ENCODE peak calls at places on chromosomes 11 and 22, in six cellular contexts. T, P, O, A, Y and D are unnamed samples.

GRCh38 chr11:124865902-124866851 is 945 bp downstream of the ROBO3 start:
- DNase-seq in T (peak; percentile 15), O (peak; percentile 64), Y (no peak), A (peak; percentile 70), P (no peak), D (peak; percentile 39)

GRCh38 chr11:11558352-11558751 is 63.5 kb downstream of the GALNT18 start:
- DNase-seq in O (no peak), A (no peak), P (no peak), T (no peak), Y (no peak), D (no peak)

GRCh38 chr11:128713595-128713994 is 19.7 kb downstream of the FLI1 start:
- DNase-seq in T (no peak), P (no peak), A (peak; percentile 84), Y (no peak), O (no peak), D (peak; percentile 56)

GRCh38 chr22:46815896-46816721 is 53.7 kb downstream of the TBC1D22A start:
- DNase-seq in A (peak; percentile 19), O (no peak), T (peak; percentile 66), Y (no peak), P (no peak), D (peak; percentile 55)

GRCh38 chr11:125245299-125245698 is 80.7 kb downstream of the PKNOX2 start:
- DNase-seq in Y (no peak), T (peak; percentile 4), O (no peak), P (no peak), A (no peak), D (no peak)

GRCh38 chr11:20599424-20600346 is at the start of gene SLC6A5:
- DNase-seq in P (peak; percentile 49), A (peak; percentile 66), T (peak; percentile 19), O (peak; percentile 90), Y (peak; percentile 85), D (peak; percentile 19)

GRCh38 chr11:78190871-78191538 is 2.3 kb downstream of the USP35 start:
- DNase-seq in A (no peak), P (no peak), T (no peak), O (no peak), Y (no peak), D (no peak)

GRCh38 chr11:60887531-60887930 is 18.9 kb downstream of the PRPF19 start:
- DNase-seq in T (peak; percentile 61), O (peak; percentile 58), Y (peak; percentile 24), P (no peak), A (peak; percentile 47), D (peak; percentile 63)

GRCh38 chr11:575324-575995 is 810 bp upstream of the PHRF1 start:
- DNase-seq in T (no peak), Y (peak; percentile 75), A (peak; percentile 85), O (no peak), P (no peak), D (peak; percentile 55)

GRCh38 chr11:18472587-18472986 is 16.9 kb downstream of the LDHAL6A start:
- DNase-seq in P (no peak), O (no peak), Y (no peak), T (no peak), A (no peak), D (no peak)

GRCh38 chr22:24474221-24474620 is 20.9 kb upstream of the UPB1 start:
- DNase-seq in P (no peak), Y (no peak), A (peak; percentile 40), T (peak; percentile 92), O (no peak), D (peak; percentile 89)

GRCh38 chr11:11978792-11979486 is 29.5 kb downstream of the DKK3 start:
- DNase-seq in T (peak; percentile 80), P (no peak), A (no peak), Y (no peak), O (peak; percentile 28), D (peak; percentile 88)

GRCh38 chr11:110777765-110778164 is 65.5 kb upstream of the ARHGAP20 start:
- DNase-seq in P (no peak), T (peak; percentile 87), A (no peak), Y (no peak), O (no peak), D (peak; percentile 55)

GRCh38 chr11:2792376-2793250 is 92.8 kb upstream of the KCNQ1OT1 start:
- DNase-seq in P (no peak), A (no peak), O (peak; percentile 28), T (no peak), Y (no peak), D (no peak)

GRCh38 chr11:124788521-124788920 is 11.7 kb downstream of the MSANTD2 start:
- DNase-seq in Y (no peak), O (no peak), T (peak; percentile 26), A (no peak), P (no peak), D (no peak)

GRCh38 chr11:78069465-78069864 is 5.8 kb downstream of the THRSP start:
- DNase-seq in P (no peak), O (no peak), Y (no peak), T (no peak), A (no peak), D (peak; percentile 57)

GRCh38 chr11:74321487-74322188 is 10.2 kb upstream of the P4HA3 start:
- DNase-seq in A (peak; percentile 62), P (no peak), T (peak; percentile 65), Y (no peak), O (no peak), D (no peak)

GRCh38 chr11:87265132-87265531 is 227.4 kb downstream of the TMEM135 start:
- DNase-seq in T (peak; percentile 71), P (no peak), O (no peak), A (no peak), Y (no peak), D (no peak)

GRCh38 chr22:21947040-21948014 is 5.3 kb downstream of the PPM1F start:
- DNase-seq in A (peak; percentile 13), O (peak; percentile 57), Y (peak; percentile 29), T (peak; percentile 71), P (no peak), D (peak; percentile 70)

GRCh38 chr22:40525250-40525884 is 111.2 kb downstream of the MRTFA start:
- DNase-seq in Y (no peak), T (peak; percentile 46), P (no peak), A (peak; percentile 70), O (peak; percentile 43), D (peak; percentile 45)

GRCh38 chr11:73121692-73122091 is 20.4 kb downstream of the FCHSD2 start:
- DNase-seq in T (no peak), P (no peak), A (peak; percentile 64), Y (no peak), O (no peak), D (no peak)

GRCh38 chr11:94897330-94897768 is 76.0 kb downstream of the CWC15 start:
- DNase-seq in T (peak; percentile 45), P (no peak), O (peak; percentile 56), A (peak; percentile 78), Y (peak; percentile 37), D (peak; percentile 66)

GRCh38 chr22:29385748-29386147 is 2.6 kb downstream of the AP1B1 start:
- DNase-seq in A (no peak), T (no peak), Y (no peak), P (no peak), O (no peak), D (no peak)

GRCh38 chr11:44766972-44767278 is 40.2 kb downstream of the TSPAN18 start:
- DNase-seq in O (peak; percentile 24), T (peak; percentile 34), P (no peak), Y (no peak), A (no peak), D (peak; percentile 94)

GRCh38 chr11:44767421-44767820 is 40.7 kb downstream of the TSPAN18 start:
- DNase-seq in T (peak; percentile 64), A (peak; percentile 23), P (no peak), O (no peak), Y (no peak), D (peak; percentile 43)

GRCh38 chr11:44773351-44773965 is 46.7 kb downstream of the TSPAN18 start:
- DNase-seq in P (no peak), O (peak; percentile 8), T (peak; percentile 20), A (no peak), Y (no peak), D (no peak)

GRCh38 chr11:44771252-44771734 is 44.5 kb downstream of the TSPAN18 start:
- DNase-seq in Y (no peak), T (no peak), P (no peak), A (no peak), O (no peak), D (no peak)

GRCh38 chr11:44770401-44770800 is 43.6 kb downstream of the TSPAN18 start:
- DNase-seq in P (no peak), O (peak; percentile 12), T (no peak), Y (no peak), A (no peak), D (no peak)
- H3K14ac ChIP-seq in P (no peak overlapping the region), O (no peak overlapping the region), T (no peak overlapping the region), Y (no peak overlapping the region), A (no peak overlapping the region), D (no peak overlapping the region)

GRCh38 chr11:76155455-76156232 is 50.7 kb downstream of the WNT11 start:
- DNase-seq in A (peak; percentile 73), O (no peak), Y (no peak), T (no peak), P (no peak), D (no peak)

GRCh38 chr11:76153609-76153949 is 52.7 kb downstream of the WNT11 start:
- DNase-seq in T (peak; percentile 40), O (no peak), P (no peak), Y (no peak), A (peak; percentile 98), D (peak; percentile 35)

GRCh38 chr11:76151561-76152085 is 54.7 kb downstream of the WNT11 start:
- DNase-seq in Y (no peak), T (no peak), O (no peak), A (peak; percentile 27), P (no peak), D (no peak)

GRCh38 chr11:76152086-76152658 is 54.1 kb downstream of the WNT11 start:
- DNase-seq in Y (peak; percentile 69), T (peak; percentile 65), O (peak; percentile 90), A (peak; percentile 98), P (peak; percentile 65), D (peak; percentile 76)

DNA sequence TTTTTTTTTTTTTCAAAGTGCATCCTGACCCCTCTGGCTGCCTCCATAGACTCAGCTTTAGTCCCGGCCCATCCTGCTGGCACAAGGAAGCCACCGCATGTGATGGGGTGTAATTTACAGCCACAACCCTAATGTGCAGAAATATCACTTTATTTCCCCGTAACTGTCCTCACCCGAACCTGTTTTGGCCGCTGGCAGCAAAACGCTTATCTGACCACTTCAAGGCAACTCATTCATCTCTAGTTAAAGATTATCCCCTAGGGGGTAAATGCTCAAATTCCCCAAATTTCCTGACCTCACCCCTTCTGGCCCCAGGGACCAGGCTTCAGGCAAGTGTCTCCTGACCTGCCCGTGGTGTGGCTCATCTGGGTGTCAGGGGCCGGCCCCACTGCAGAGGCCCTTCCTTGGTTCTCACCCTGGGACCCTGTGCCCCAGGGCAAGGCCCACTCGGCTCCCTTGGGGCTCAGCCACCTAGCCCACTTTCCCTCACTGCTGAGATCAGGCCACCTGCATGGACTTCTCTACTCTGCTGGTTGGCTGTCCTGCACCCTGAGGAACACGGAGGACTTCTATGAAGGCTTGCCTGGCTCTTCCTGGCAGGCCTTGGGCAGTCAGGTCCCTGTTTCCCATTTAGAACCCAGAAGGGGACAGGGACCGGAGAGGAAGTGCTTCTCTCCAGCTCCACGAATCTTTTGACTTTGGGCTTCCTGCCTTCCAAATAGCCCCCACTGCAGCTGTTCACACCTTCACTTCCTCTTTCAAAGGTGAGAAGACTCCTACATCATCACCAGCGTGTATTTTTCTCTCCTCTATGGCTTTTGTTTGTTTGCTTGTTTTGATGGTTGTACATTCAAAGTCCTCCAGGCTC is 53.3 kb downstream of the WNT11 start:
- DNase-seq in P (no peak), T (no peak), A (peak; percentile 93), Y (no peak), O (no peak), D (no peak)
- H3K23ac ChIP-seq in P (no peak overlapping the region), T (no peak overlapping the region), A (no peak overlapping the region), Y (no peak overlapping the region), O (no peak overlapping the region), D (no peak overlapping the region)

GRCh38 chr11:10382518-10382917 is 72.5 kb upstream of the AMPD3 start:
- DNase-seq in P (peak; percentile 21), A (peak; percentile 31), O (peak; percentile 81), T (no peak), Y (no peak), D (no peak)
- H3K14ac ChIP-seq in P (no peak overlapping the region), A (no peak overlapping the region), O (no peak overlapping the region), T (no peak overlapping the region), Y (no peak overlapping the region), D (no peak overlapping the region)

GRCh38 chr22:19723165-19723989 is at the start of gene GP1BB:
- DNase-seq in Y (no peak), P (no peak), A (peak; percentile 50), T (no peak), O (peak; percentile 62), D (peak; percentile 52)
- H3K23ac ChIP-seq in Y (peak within 1 kb of the TSS; percentile 98), P (no peak within 1 kb of the TSS), A (no peak within 1 kb of the TSS), T (no peak within 1 kb of the TSS), O (no peak within 1 kb of the TSS), D (peak within 1 kb of the TSS; percentile 84)